ENCODE peak calls at places on chromosomes 2 and 18, in four cellular contexts. U is stimulated activated CD4-positive, alpha-beta T cell treated with anti-CD3 and anti-CD28 coated beads, Interleukin-2, amount 100 ng/mL, for 24 hours; R is BJ; J is sigmoid colon. A is an unnamed sample.

GRCh38 chr2:217622205-217622621 is 380.6 kb downstream of the TNS1 start:
- DNase-seq in J (peak), U (no peak), R (peak), A (no peak)

GRCh38 chr18:28189400-28190239 is 12.7 kb upstream of the CDH2 start:
- DNase-seq in U (no peak), R (no peak), J (no peak), A (no peak)

GRCh38 chr2:189674374-189675112 is at the start of gene ANKAR:
- DNase-seq in U (peak), R (peak), J (peak), A (peak)

GRCh38 chr2:174336403-174337336 is 1.9 kb downstream of the SP9 start:
- DNase-seq in U (peak), R (no peak), J (no peak), A (no peak)

GRCh38 chr2:86039178-86039962 is 66.3 kb downstream of the POLR1A start:
- DNase-seq in J (peak), U (no peak), R (no peak), A (no peak)

GRCh38 chr2:237278593-237278992 is 135.4 kb downstream of the COL6A3 start:
- DNase-seq in J (peak), U (no peak), R (peak), A (no peak)

GRCh38 chr18:39051013-39051412 is 1485.4 kb upstream of the CELF4 start:
- DNase-seq in J (no peak), R (no peak), U (no peak), A (no peak)

GRCh38 chr2:26691881-26692813 is at the start of gene KCNK3:
- DNase-seq in R (no peak), J (peak), U (peak), A (no peak)

GRCh38 chr2:157789161-157789720 is 86.9 kb downstream of the ACVR1 start:
- DNase-seq in U (no peak), R (no peak), J (peak), A (no peak)

GRCh38 chr18:48940854-48941531 is 9.8 kb downstream of the SMAD7 start:
- DNase-seq in J (no peak), U (peak), R (no peak), A (no peak)

GRCh38 chr2:180553094-180553715 is 427.2 kb upstream of the UBE2E3 start:
- DNase-seq in J (no peak), R (no peak), U (no peak), A (no peak)

GRCh38 chr2:79585701-79586428 is 73.0 kb downstream of the CTNNA2 start:
- DNase-seq in J (no peak), U (no peak), R (no peak), A (no peak)

GRCh38 chr18:13500891-13501887 is 225.2 kb downstream of the FAM210A start:
- DNase-seq in R (peak), J (peak), U (no peak), A (peak)

A was measured in cerebellar nuclear complex.